ENCODE peak calls at places on chromosomes 4 and X, in six cellular contexts. One of them, this sample, is unnamed.

GRCh38 chr4:176545886-176546285 is 226.1 kb downstream of the SPCS3 start:
- DNase-seq in hepatocyte: no peak
- DNase-seq in lower leg skin: no peak
- DNase-seq in astrocyte of the cerebellum: no peak
- DNase-seq in right lobe of liver: no peak
- DNase-seq in transverse colon: no peak
- DNase-seq in this sample: no peak

GRCh38 chr4:122874194-122874593 is 47.6 kb downstream of the FGF2 start:
- DNase-seq in hepatocyte: peak
- DNase-seq in lower leg skin: no peak
- DNase-seq in astrocyte of the cerebellum: peak
- DNase-seq in right lobe of liver: no peak
- DNase-seq in transverse colon: no peak
- DNase-seq in this sample: no peak

GRCh38 chrX:100449696-100450606 is 39.9 kb upstream of the PCDH19 start:
- DNase-seq in hepatocyte: no peak
- DNase-seq in lower leg skin: no peak
- DNase-seq in astrocyte of the cerebellum: no peak
- DNase-seq in right lobe of liver: no peak
- DNase-seq in transverse colon: peak
- DNase-seq in this sample: no peak

GRCh38 chr4:41323186-41323585 is 66.5 kb downstream of the UCHL1 start:
- DNase-seq in hepatocyte: no peak
- DNase-seq in lower leg skin: no peak
- DNase-seq in astrocyte of the cerebellum: no peak
- DNase-seq in right lobe of liver: no peak
- DNase-seq in transverse colon: no peak
- DNase-seq in this sample: no peak

GRCh38 chrX:112863850-112864249 is 23.2 kb upstream of the AMOT start:
- DNase-seq in hepatocyte: no peak
- DNase-seq in lower leg skin: no peak
- DNase-seq in astrocyte of the cerebellum: no peak
- DNase-seq in right lobe of liver: no peak
- DNase-seq in transverse colon: no peak
- DNase-seq in this sample: no peak

GRCh38 chrX:37504991-37505390 is 66.5 kb upstream of the LANCL3 start:
- DNase-seq in hepatocyte: no peak
- DNase-seq in lower leg skin: no peak
- DNase-seq in astrocyte of the cerebellum: no peak
- DNase-seq in right lobe of liver: no peak
- DNase-seq in transverse colon: no peak
- DNase-seq in this sample: peak

GRCh38 chr4:26139310-26139924 is 181.4 kb upstream of the RBPJ start:
- DNase-seq in hepatocyte: no peak
- DNase-seq in lower leg skin: no peak
- DNase-seq in astrocyte of the cerebellum: no peak
- DNase-seq in right lobe of liver: no peak
- DNase-seq in transverse colon: no peak
- DNase-seq in this sample: no peak

GRCh38 chr4:118173956-118174355 is 139.7 kb downstream of the NDST3 start:
- DNase-seq in hepatocyte: no peak
- DNase-seq in lower leg skin: no peak
- DNase-seq in astrocyte of the cerebellum: peak
- DNase-seq in right lobe of liver: no peak
- DNase-seq in transverse colon: no peak
- DNase-seq in this sample: no peak

GRCh38 chrX:57771689-57772088 is 91.6 kb upstream of the NLRP2B start:
- DNase-seq in hepatocyte: no peak
- DNase-seq in lower leg skin: no peak
- DNase-seq in astrocyte of the cerebellum: no peak
- DNase-seq in right lobe of liver: no peak
- DNase-seq in transverse colon: no peak
- DNase-seq in this sample: no peak

GRCh38 chr4:82898322-82899243 is 2.0 kb upstream of the THAP9 start:
- DNase-seq in hepatocyte: peak
- DNase-seq in lower leg skin: no peak
- DNase-seq in astrocyte of the cerebellum: peak
- DNase-seq in right lobe of liver: no peak
- DNase-seq in transverse colon: no peak
- DNase-seq in this sample: no peak

GRCh38 chr4:153850525-153851280 is 61.8 kb upstream of the SFRP2 start:
- DNase-seq in hepatocyte: no peak
- DNase-seq in lower leg skin: no peak
- DNase-seq in astrocyte of the cerebellum: no peak
- DNase-seq in right lobe of liver: no peak
- DNase-seq in transverse colon: no peak
- DNase-seq in this sample: no peak

GRCh38 chrX:73182502-73183114 is 32.0 kb downstream of the NAP1L2 start:
- DNase-seq in hepatocyte: no peak
- DNase-seq in lower leg skin: no peak
- DNase-seq in astrocyte of the cerebellum: no peak
- DNase-seq in right lobe of liver: no peak
- DNase-seq in transverse colon: no peak
- DNase-seq in this sample: no peak
- H3K4me3 ChIP-seq in hepatocyte: no peak
- H3K4me3 ChIP-seq in lower leg skin: no peak
- H3K4me3 ChIP-seq in astrocyte of the cerebellum: no peak
- H3K4me3 ChIP-seq in right lobe of liver: no peak
- H3K4me3 ChIP-seq in transverse colon: no peak
- H3K4me3 ChIP-seq in this sample: no peak

DNA sequence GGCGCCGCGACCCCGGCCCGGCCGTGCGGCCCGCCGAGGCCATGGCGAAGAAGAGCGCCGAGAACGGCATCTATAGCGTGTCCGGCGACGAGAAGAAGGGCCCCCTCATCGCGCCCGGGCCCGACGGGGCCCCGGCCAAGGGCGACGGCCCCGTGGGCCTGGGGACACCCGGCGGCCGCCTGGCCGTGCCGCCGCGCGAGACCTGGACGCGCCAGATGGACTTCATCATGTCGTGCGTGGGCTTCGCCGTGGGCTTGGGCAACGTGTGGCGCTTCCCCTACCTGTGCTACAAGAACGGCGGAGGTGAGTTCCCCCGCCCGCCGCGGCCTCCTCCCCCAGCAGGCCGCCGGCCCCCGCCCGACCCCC is 791 bp downstream of the SLC6A8 start:
- DNase-seq in hepatocyte: no peak
- DNase-seq in lower leg skin: no peak
- DNase-seq in astrocyte of the cerebellum: no peak
- DNase-seq in right lobe of liver: no peak
- DNase-seq in transverse colon: no peak
- DNase-seq in this sample: peak
- H3K4me3 ChIP-seq in hepatocyte: peak
- H3K4me3 ChIP-seq in lower leg skin: peak
- H3K4me3 ChIP-seq in astrocyte of the cerebellum: peak
- H3K4me3 ChIP-seq in right lobe of liver: no peak
- H3K4me3 ChIP-seq in transverse colon: peak
- H3K4me3 ChIP-seq in this sample: no peak

DNA sequence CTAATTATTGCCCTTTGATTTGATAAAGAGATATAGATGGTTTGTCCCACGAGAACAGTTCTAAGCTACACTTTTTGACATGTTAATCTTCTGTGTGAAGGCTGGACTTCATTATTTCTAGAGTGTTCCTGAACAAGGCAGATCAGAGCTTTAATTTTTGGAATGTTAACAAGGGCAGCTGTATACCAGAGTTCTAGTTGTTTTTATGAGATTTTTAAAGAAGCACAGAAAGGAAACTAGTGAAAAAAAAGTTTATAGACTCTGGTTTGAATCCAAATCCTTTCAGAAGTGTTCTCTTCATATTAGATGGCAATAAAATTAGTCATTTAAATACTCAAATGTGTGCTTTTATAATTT is 187.2 kb upstream of the ANK2 start:
- DNase-seq in hepatocyte: no peak
- DNase-seq in lower leg skin: no peak
- DNase-seq in astrocyte of the cerebellum: no peak
- DNase-seq in right lobe of liver: no peak
- DNase-seq in transverse colon: no peak
- DNase-seq in this sample: no peak
- H3K4me3 ChIP-seq in hepatocyte: no peak
- H3K4me3 ChIP-seq in lower leg skin: no peak
- H3K4me3 ChIP-seq in astrocyte of the cerebellum: no peak
- H3K4me3 ChIP-seq in right lobe of liver: no peak
- H3K4me3 ChIP-seq in transverse colon: no peak
- H3K4me3 ChIP-seq in this sample: no peak

GRCh38 chr4:145494666-145495065 is 13.0 kb downstream of the SMAD1 start:
- DNase-seq in hepatocyte: no peak
- DNase-seq in lower leg skin: no peak
- DNase-seq in astrocyte of the cerebellum: no peak
- DNase-seq in right lobe of liver: no peak
- DNase-seq in transverse colon: no peak
- DNase-seq in this sample: no peak

GRCh38 chr4:145498430-145498829 is 16.8 kb downstream of the SMAD1 start:
- DNase-seq in hepatocyte: no peak
- DNase-seq in lower leg skin: no peak
- DNase-seq in astrocyte of the cerebellum: no peak
- DNase-seq in right lobe of liver: no peak
- DNase-seq in transverse colon: no peak
- DNase-seq in this sample: no peak

GRCh38 chr4:145501051-145501660 is 19.5 kb downstream of the SMAD1 start:
- DNase-seq in hepatocyte: no peak
- DNase-seq in lower leg skin: no peak
- DNase-seq in astrocyte of the cerebellum: no peak
- DNase-seq in right lobe of liver: no peak
- DNase-seq in transverse colon: no peak
- DNase-seq in this sample: no peak

GRCh38 chr4:145496292-145496691 is 14.6 kb downstream of the SMAD1 start:
- DNase-seq in hepatocyte: no peak
- DNase-seq in lower leg skin: no peak
- DNase-seq in astrocyte of the cerebellum: no peak
- DNase-seq in right lobe of liver: no peak
- DNase-seq in transverse colon: no peak
- DNase-seq in this sample: no peak

GRCh38 chr4:145497199-145498149 is 15.8 kb downstream of the SMAD1 start:
- DNase-seq in hepatocyte: no peak
- DNase-seq in lower leg skin: no peak
- DNase-seq in astrocyte of the cerebellum: no peak
- DNase-seq in right lobe of liver: no peak
- DNase-seq in transverse colon: no peak
- DNase-seq in this sample: no peak
- H3K4me3 ChIP-seq in hepatocyte: no peak
- H3K4me3 ChIP-seq in lower leg skin: no peak
- H3K4me3 ChIP-seq in astrocyte of the cerebellum: no peak
- H3K4me3 ChIP-seq in right lobe of liver: no peak
- H3K4me3 ChIP-seq in transverse colon: no peak
- H3K4me3 ChIP-seq in this sample: no peak

GRCh38 chrX:153495362-153495751 is 577 bp downstream of the BGN start:
- DNase-seq in hepatocyte: peak
- DNase-seq in lower leg skin: no peak
- DNase-seq in astrocyte of the cerebellum: no peak
- DNase-seq in right lobe of liver: no peak
- DNase-seq in transverse colon: no peak
- DNase-seq in this sample: no peak
- H3K4me3 ChIP-seq in hepatocyte: no peak
- H3K4me3 ChIP-seq in lower leg skin: no peak
- H3K4me3 ChIP-seq in astrocyte of the cerebellum: peak
- H3K4me3 ChIP-seq in right lobe of liver: peak
- H3K4me3 ChIP-seq in transverse colon: no peak
- H3K4me3 ChIP-seq in this sample: peak

DNA sequence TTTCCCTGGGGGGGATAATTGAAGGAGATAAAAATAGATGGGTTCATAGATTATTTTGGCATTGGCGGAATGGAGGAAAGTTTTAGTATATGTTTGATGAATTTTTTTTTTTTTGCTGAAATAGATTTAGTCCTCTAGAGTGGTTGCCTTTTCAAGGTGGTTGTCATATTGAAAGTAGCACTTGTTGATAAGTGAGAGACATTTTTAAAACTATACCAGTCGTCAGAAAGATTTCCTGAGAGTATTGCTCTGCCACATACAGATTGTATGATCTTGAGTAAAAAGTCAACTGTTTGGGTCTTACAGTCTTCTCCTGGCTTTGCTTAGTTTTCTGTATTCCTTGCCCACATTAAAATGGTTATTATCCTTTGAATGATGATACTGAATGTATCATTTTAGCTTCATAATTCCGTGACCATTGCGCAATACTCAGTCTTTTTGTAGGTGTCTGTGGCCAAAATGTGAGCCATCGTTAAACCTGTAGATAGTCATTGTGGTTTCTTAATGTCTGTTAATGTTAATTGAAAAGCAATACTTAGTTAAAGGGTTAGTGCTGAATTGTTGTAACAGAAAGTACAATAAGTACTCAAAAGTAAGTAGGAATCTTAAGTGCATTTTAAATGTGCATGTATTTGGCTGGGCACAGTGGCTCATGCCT is 7.2 kb downstream of the SMARCAD1 start:
- DNase-seq in hepatocyte: no peak
- DNase-seq in lower leg skin: no peak
- DNase-seq in astrocyte of the cerebellum: no peak
- DNase-seq in right lobe of liver: no peak
- DNase-seq in transverse colon: no peak
- DNase-seq in this sample: no peak
- H3K4me3 ChIP-seq in hepatocyte: no peak
- H3K4me3 ChIP-seq in lower leg skin: no peak
- H3K4me3 ChIP-seq in astrocyte of the cerebellum: no peak
- H3K4me3 ChIP-seq in right lobe of liver: no peak
- H3K4me3 ChIP-seq in transverse colon: no peak
- H3K4me3 ChIP-seq in this sample: no peak